ENCODE peak calls at places on chromosomes 4 and X, in seven cellular contexts. J is EH; M is amniotic stem cell; Q is stimulated activated CD4-positive, alpha-beta T cell treated with anti-CD3 and anti-CD28 coated beads, Interleukin-4, amount 100 ng/mL, for 24 hours; D is A172; I is T-cell; K is heart right ventricle. L is an unnamed sample.

GRCh38 chrX:121869876-121870477 is 822.6 kb downstream of the GLUD2 start:
- DNase-seq in J (no peak), M (no peak), Q (no peak), D (no peak), I (no peak), K (no peak), L (no peak)

GRCh38 chr4:45971108-45971507 is 152.7 kb downstream of the GABRG1 start:
- DNase-seq in J (no peak), M (no peak), Q (no peak), D (no peak), I (no peak), K (no peak), L (no peak)

GRCh38 chr4:41644288-41644914 is 104.1 kb downstream of the PHOX2B start:
- DNase-seq in J (peak), M (no peak), Q (no peak), D (no peak), I (no peak), K (peak), L (peak)

GRCh38 chr4:144948421-144948820 is 149.6 kb downstream of the ANAPC10 start:
- DNase-seq in J (no peak), M (no peak), Q (no peak), D (no peak), I (no peak), K (no peak), L (no peak)

GRCh38 chr4:83128235-83128929 is 13.9 kb upstream of the PLAC8 start:
- DNase-seq in J (peak), M (no peak), Q (no peak), D (peak), I (no peak), K (no peak), L (no peak)

GRCh38 chr4:6963139-6963611 is 53.5 kb downstream of the TBC1D14 start:
- DNase-seq in J (peak), M (no peak), Q (no peak), D (no peak), I (no peak), K (no peak), L (peak)

GRCh38 chr4:138736362-138736761 is 279.2 kb upstream of the NOCT start:
- DNase-seq in J (peak), M (no peak), Q (no peak), D (peak), I (no peak), K (no peak), L (no peak)

GRCh38 chr4:5134620-5135019 is 83.3 kb downstream of the STK32B start:
- DNase-seq in J (no peak), M (no peak), Q (no peak), D (no peak), I (no peak), K (no peak), L (no peak)

GRCh38 chrX:16882188-16882587 is 12.0 kb upstream of the RBBP7 start:
- DNase-seq in J (peak), M (no peak), Q (no peak), D (no peak), I (no peak), K (peak), L (no peak)

GRCh38 chr4:53748328-53748772 is 157.1 kb upstream of the LNX1 start:
- DNase-seq in J (no peak), M (no peak), Q (no peak), D (no peak), I (no peak), K (no peak), L (no peak)

GRCh38 chrX:107470971-107471370 is 21.5 kb downstream of the FRMPD3 start:
- DNase-seq in J (no peak), M (no peak), Q (no peak), D (no peak), I (no peak), K (no peak), L (no peak)

GRCh38 chr4:3831529-3832150 is 65.5 kb downstream of the ADRA2C start:
- DNase-seq in J (no peak), M (no peak), Q (no peak), D (no peak), I (no peak), K (no peak), L (no peak)

GRCh38 chr4:6121276-6121850 is 79.0 kb downstream of the JAKMIP1 start:
- DNase-seq in J (no peak), M (no peak), Q (no peak), D (no peak), I (no peak), K (no peak), L (no peak)

GRCh38 chr4:177229331-177229730 is 80.3 kb upstream of the NEIL3 start:
- DNase-seq in J (peak), M (no peak), Q (no peak), D (peak), I (no peak), K (no peak), L (no peak)

GRCh38 chr4:159360549-159360948 is 257.7 kb downstream of the RAPGEF2 start:
- DNase-seq in J (peak), M (peak), Q (no peak), D (peak), I (no peak), K (no peak), L (no peak)

GRCh38 chr4:111064342-111064993 is 441.6 kb upstream of the PITX2 start:
- DNase-seq in J (peak), M (no peak), Q (no peak), D (peak), I (no peak), K (no peak), L (no peak)

GRCh38 chr4:6688879-6689505 is 4.7 kb upstream of the S100P start:
- DNase-seq in J (peak), M (peak), Q (peak), D (peak), I (peak), K (no peak), L (no peak)

GRCh38 chrX:113059714-113060113 is 219.1 kb upstream of the AMOT start:
- DNase-seq in J (no peak), M (no peak), Q (no peak), D (no peak), I (no peak), K (no peak), L (no peak)

GRCh38 chr4:61277785-61278184 is 77.7 kb downstream of the ADGRL3 start:
- DNase-seq in J (no peak), M (no peak), Q (no peak), D (no peak), I (no peak), K (no peak), L (no peak)

GRCh38 chr4:76831475-76832390 is 66.2 kb downstream of the SOWAHB start:
- DNase-seq in J (peak), M (no peak), Q (no peak), D (no peak), I (no peak), K (no peak), L (no peak)

GRCh38 chrX:24468245-24468644 is 3.2 kb downstream of the PDK3 start:
- DNase-seq in J (no peak), M (no peak), Q (no peak), D (no peak), I (no peak), K (no peak), L (no peak)

GRCh38 chr4:6802050-6802449 is 19.5 kb downstream of the KIAA0232 start:
- DNase-seq in J (no peak), M (no peak), Q (no peak), D (no peak), I (no peak), K (no peak), L (no peak)

GRCh38 chrX:117147249-117147648 is 684.5 kb upstream of the CT83 start:
- DNase-seq in J (no peak), M (no peak), Q (no peak), D (no peak), I (no peak), K (no peak), L (no peak)

GRCh38 chr4:1405636-1406415 is 416 bp downstream of the NKX1-1 start:
- DNase-seq in J (no peak), M (no peak), Q (no peak), D (no peak), I (no peak), K (no peak), L (peak)

GRCh38 chrX:10004832-10005475 is 37.8 kb downstream of the CLDN34 start:
- DNase-seq in J (peak), M (no peak), Q (no peak), D (no peak), I (no peak), K (no peak), L (no peak)

GRCh38 chr4:93648258-93648657 is 180.3 kb upstream of the ATOH1 start:
- DNase-seq in J (no peak), M (no peak), Q (no peak), D (no peak), I (no peak), K (no peak), L (no peak)

GRCh38 chr4:20538922-20539321 is 161.3 kb upstream of the PACRGL start:
- DNase-seq in J (no peak), M (no peak), Q (no peak), D (no peak), I (no peak), K (no peak), L (no peak)

GRCh38 chr4:90000995-90001394 is 106.3 kb downstream of the MMRN1 start:
- DNase-seq in J (no peak), M (no peak), Q (no peak), D (peak), I (no peak), K (no peak), L (no peak)

GRCh38 chr4:25503779-25504178 is 126.7 kb downstream of the ANAPC4 start:
- DNase-seq in J (no peak), M (no peak), Q (no peak), D (no peak), I (no peak), K (no peak), L (no peak)

GRCh38 chr4:127896069-127896468 is 15.4 kb downstream of the PLK4 start:
- DNase-seq in J (no peak), M (no peak), Q (no peak), D (no peak), I (no peak), K (no peak), L (no peak)

GRCh38 chr4:146134761-146135160 is 40.8 kb upstream of the LSM6 start:
- DNase-seq in J (no peak), M (no peak), Q (no peak), D (no peak), I (no peak), K (peak), L (peak)

GRCh38 chrX:123184199-123184857 is at the start of gene GRIA3:
- DNase-seq in J (peak), M (no peak), Q (no peak), D (no peak), I (no peak), K (no peak), L (no peak)

GRCh38 chr4:173415885-173416658 is 17.2 kb upstream of the SCRG1 start:
- DNase-seq in J (no peak), M (no peak), Q (no peak), D (peak), I (no peak), K (no peak), L (peak)

GRCh38 chr4:72779256-72779655 is 210.2 kb upstream of the ADAMTS3 start:
- DNase-seq in J (peak), M (no peak), Q (no peak), D (peak), I (no peak), K (no peak), L (no peak)

GRCh38 chrX:154142950-154143745 is 895 bp upstream of the OPN1LW start:
- DNase-seq in J (no peak), M (no peak), Q (no peak), D (no peak), I (no peak), K (no peak), L (no peak)

GRCh38 chr4:78558421-78558820 is 6.9 kb downstream of the ANXA3 start:
- DNase-seq in J (no peak), M (no peak), Q (no peak), D (no peak), I (no peak), K (no peak), L (no peak)

GRCh38 chrX:9842541-9842940 is 56.3 kb downstream of the SHROOM2 start:
- DNase-seq in J (no peak), M (no peak), Q (no peak), D (peak), I (no peak), K (no peak), L (no peak)

L was measured in right atrium auricular region.